ENCODE peak calls at places on chromosomes 11 and 22, in seven cellular contexts. A is CD8-positive, alpha-beta memory T cell; S is heart right ventricle; V is fibroblast of lung; X is A673; L is endodermal cell; F is esophagus muscularis mucosa. Q is an unnamed sample.

GRCh38 chr11:73446766-73447165 is 70.6 kb downstream of the RELT start:
- DNase-seq in A (no peak), S (no peak), V (no peak), X (no peak), L (no peak), F (no peak), Q (no peak)

GRCh38 chr11:119745776-119746535 is 17.0 kb upstream of the NECTIN1 start:
- DNase-seq in A (no peak), S (no peak), V (no peak), X (no peak), L (no peak), F (no peak), Q (no peak)

GRCh38 chr22:30990675-30991074 is 21.6 kb downstream of the TUG1 start:
- DNase-seq in A (no peak), S (no peak), V (no peak), X (no peak), L (no peak), F (no peak), Q (no peak)

GRCh38 chr11:72814831-72815618 is 814 bp downstream of the ATG16L2 start:
- DNase-seq in A (no peak), S (peak; percentile 41), V (peak; percentile 57), X (peak; percentile 71), L (peak; percentile 95), F (no peak), Q (no peak)

GRCh38 chr11:71383461-71383860 is 64.7 kb downstream of the DHCR7 start:
- DNase-seq in A (no peak), S (no peak), V (no peak), X (no peak), L (no peak), F (no peak), Q (no peak)

GRCh38 chr11:77619576-77620198 is 17.9 kb downstream of the CLNS1A start:
- DNase-seq in A (peak; percentile 5), S (no peak), V (peak; percentile 42), X (peak; percentile 55), L (peak; percentile 45), F (no peak), Q (no peak)

GRCh38 chr11:77065878-77066228 is 918 bp upstream of the CAPN5 start:
- DNase-seq in A (no peak), S (peak; percentile 41), V (peak; percentile 52), X (peak; percentile 71), L (no peak), F (no peak), Q (peak; percentile 72)

GRCh38 chr11:119751281-119752060 is 22.5 kb upstream of the NECTIN1 start:
- DNase-seq in A (no peak), S (no peak), V (no peak), X (no peak), L (no peak), F (no peak), Q (no peak)

GRCh38 chr11:123357990-123358827 is 71.9 kb upstream of the GRAMD1B start:
- DNase-seq in A (no peak), S (no peak), V (peak; percentile 8), X (peak; percentile 54), L (peak; percentile 72), F (no peak), Q (no peak)

GRCh38 chr11:85766801-85767200 is 44.1 kb downstream of the SYTL2 start:
- DNase-seq in A (no peak), S (no peak), V (no peak), X (no peak), L (no peak), F (no peak), Q (no peak)

DNA sequence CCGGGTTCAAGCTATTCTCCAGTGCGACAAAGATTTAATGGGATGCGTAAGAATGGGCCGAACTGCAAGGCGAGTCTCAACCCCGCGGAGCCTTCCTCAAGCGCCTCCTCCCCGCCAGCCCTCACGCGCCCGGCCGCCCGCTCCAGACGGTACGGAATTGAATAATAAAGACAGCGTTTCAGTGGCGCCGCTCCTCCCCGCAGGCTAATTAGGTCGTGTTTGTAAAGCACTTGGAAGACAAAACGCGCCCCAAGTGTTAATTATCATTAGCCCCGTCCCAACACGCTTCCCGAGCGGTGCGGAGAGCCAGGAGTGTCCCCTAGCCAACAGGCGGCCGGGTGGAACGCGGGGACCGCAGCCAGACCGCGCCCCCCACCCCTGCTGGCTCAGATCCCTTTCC is 192.0 kb downstream of the BUD13 start:
- DNase-seq in A (no peak), S (no peak), V (no peak), X (peak; percentile 18), L (peak; percentile 94), F (no peak), Q (no peak)
- H3K27me3 ChIP-seq in A (peaks cover 9% of the 10 kb centered on the region), S (peaks cover 53% of the 10 kb centered on the region), V (peaks cover 23% of the 10 kb centered on the region), X (peaks cover 95% of the 10 kb centered on the region), L (peaks cover 86% of the 10 kb centered on the region), F (peaks cover 11% of the 10 kb centered on the region), Q (peaks cover 13% of the 10 kb centered on the region)

GRCh38 chr11:865512-866430 is 23.1 kb downstream of the TSPAN4 start:
- DNase-seq in A (no peak), S (no peak), V (no peak), X (no peak), L (no peak), F (no peak), Q (no peak)
- H3K4me1 ChIP-seq in A (no peaks in the 10 kb centered on the region), S (peaks cover 2% of the 10 kb centered on the region), V (no peaks in the 10 kb centered on the region), X (peaks cover 4% of the 10 kb centered on the region), L (no peaks in the 10 kb centered on the region), F (peaks cover 13% of the 10 kb centered on the region), Q (no peaks in the 10 kb centered on the region)

GRCh38 chr11:132073787-132074186 is 703.4 kb downstream of the NTM start:
- DNase-seq in A (no peak), S (no peak), V (no peak), X (no peak), L (no peak), F (no peak), Q (no peak)
- H3K27ac ChIP-seq in A (no peak overlapping the region), S (no peak overlapping the region), V (peak overlapping the region; percentile 96), X (peak overlapping the region; percentile 91), L (no peak overlapping the region), F (no peak overlapping the region), Q (no peak overlapping the region)

GRCh38 chr22:29873943-29874342 is 9.0 kb upstream of the MTMR3 start:
- DNase-seq in A (no peak), S (no peak), V (peak; percentile 8), X (no peak), L (no peak), F (no peak), Q (no peak)

GRCh38 chr22:29870574-29870973 is 12.4 kb upstream of the MTMR3 start:
- DNase-seq in A (no peak), S (no peak), V (peak; percentile 48), X (no peak), L (no peak), F (no peak), Q (no peak)

GRCh38 chr22:29872989-29873388 is 10.0 kb upstream of the MTMR3 start:
- DNase-seq in A (no peak), S (no peak), V (no peak), X (no peak), L (no peak), F (no peak), Q (no peak)

GRCh38 chr22:29872145-29872893 is 10.7 kb upstream of the MTMR3 start:
- DNase-seq in A (no peak), S (no peak), V (no peak), X (no peak), L (peak; percentile 75), F (no peak), Q (no peak)

GRCh38 chr22:29871684-29872083 is 11.3 kb upstream of the MTMR3 start:
- DNase-seq in A (no peak), S (no peak), V (peak; percentile 17), X (peak; percentile 98), L (peak; percentile 63), F (no peak), Q (no peak)
- H3K27me3 ChIP-seq in A (no peaks in the 10 kb centered on the region), S (no peaks in the 10 kb centered on the region), V (peaks cover 4% of the 10 kb centered on the region), X (no peaks in the 10 kb centered on the region), L (no peaks in the 10 kb centered on the region), F (no peaks in the 10 kb centered on the region), Q (no peaks in the 10 kb centered on the region)

GRCh38 chr11:2390091-2390870 is 10.3 kb upstream of the TSSC4 start:
- DNase-seq in A (no peak), S (no peak), V (no peak), X (no peak), L (no peak), F (no peak), Q (no peak)
- H3K4me1 ChIP-seq in A (peaks cover 54% of the 10 kb centered on the region), S (peaks cover 80% of the 10 kb centered on the region), V (peaks cover 39% of the 10 kb centered on the region), X (no peaks in the 10 kb centered on the region), L (no peaks in the 10 kb centered on the region), F (peaks cover 100% of the 10 kb centered on the region), Q (peaks cover 53% of the 10 kb centered on the region)

GRCh38 chr11:19229671-19230070 is 11.1 kb downstream of the E2F8 start:
- DNase-seq in A (no peak), S (no peak), V (no peak), X (no peak), L (no peak), F (peak; percentile 91), Q (no peak)

GRCh38 chr11:19225123-19225522 is 15.6 kb downstream of the E2F8 start:
- DNase-seq in A (no peak), S (peak; percentile 49), V (no peak), X (no peak), L (no peak), F (no peak), Q (no peak)

GRCh38 chr11:19228956-19229355 is 11.8 kb downstream of the E2F8 start:
- DNase-seq in A (no peak), S (no peak), V (no peak), X (no peak), L (no peak), F (no peak), Q (no peak)

GRCh38 chr11:19226378-19227195 is 14.2 kb downstream of the E2F8 start:
- DNase-seq in A (no peak), S (no peak), V (no peak), X (no peak), L (no peak), F (no peak), Q (no peak)

GRCh38 chr11:19225599-19225998 is 15.1 kb downstream of the E2F8 start:
- DNase-seq in A (no peak), S (no peak), V (no peak), X (no peak), L (no peak), F (no peak), Q (no peak)
- H3K27ac ChIP-seq in A (no peak overlapping the region), S (peak overlapping the region; percentile 63), V (no peak overlapping the region), X (no peak overlapping the region), L (no peak overlapping the region), F (no peak overlapping the region), Q (no peak overlapping the region)

GRCh38 chr22:44755000-44755399 is 2.6 kb downstream of the ARHGAP8 start:
- DNase-seq in A (no peak), S (no peak), V (no peak), X (no peak), L (no peak), F (no peak), Q (no peak)

GRCh38 chr22:44753189-44754042 is 1.0 kb downstream of the ARHGAP8 start:
- DNase-seq in A (no peak), S (no peak), V (peak; percentile 83), X (no peak), L (peak; percentile 69), F (no peak), Q (no peak)

GRCh38 chr22:44750481-44750880 is 1.9 kb upstream of the ARHGAP8 start:
- DNase-seq in A (no peak), S (no peak), V (no peak), X (no peak), L (no peak), F (no peak), Q (no peak)

GRCh38 chr22:44755418-44755817 is 3.0 kb downstream of the ARHGAP8 start:
- DNase-seq in A (no peak), S (no peak), V (no peak), X (no peak), L (no peak), F (no peak), Q (no peak)

GRCh38 chr22:44752285-44753188 is at the start of gene ARHGAP8:
- DNase-seq in A (no peak), S (no peak), V (no peak), X (no peak), L (peak; percentile 93), F (no peak), Q (no peak)
- H3K27me3 ChIP-seq in A (peaks cover 12% of the 10 kb centered on the region), S (peaks cover 63% of the 10 kb centered on the region), V (peaks cover 9% of the 10 kb centered on the region), X (no peaks in the 10 kb centered on the region), L (peaks cover 13% of the 10 kb centered on the region), F (peaks cover 22% of the 10 kb centered on the region), Q (peaks cover 17% of the 10 kb centered on the region)